ENCODE peak calls at places on chromosomes 16 and 17, in six cellular contexts. J is NCI-H1048; C is hypothalamus; Y is AG10803; K is glutamatergic neuron; X is naive thymus-derived CD8-positive, alpha-beta T cell. F is an unnamed sample.

GRCh38 chr17:40311575-40311974 is 2.6 kb downstream of the RARA start:
- DNase-seq in J (no peak), C (no peak), Y (peak; percentile 68), K (peak; percentile 3), X (no peak), F (no peak)

GRCh38 chr17:79625706-79626105 is 14.9 kb upstream of the RBFOX3 start:
- DNase-seq in J (no peak), C (no peak), Y (no peak), K (no peak), X (no peak), F (no peak)

GRCh38 chr17:6084226-6085161 is 14.3 kb downstream of the WSCD1 start:
- DNase-seq in J (no peak), C (peak; percentile 32), Y (no peak), K (no peak), X (no peak), F (no peak)

GRCh38 chr16:87435399-87436224 is 43.5 kb downstream of the MAP1LC3B start:
- DNase-seq in J (no peak), C (no peak), Y (peak; percentile 71), K (no peak), X (no peak), F (peak; percentile 29)

GRCh38 chr16:56305956-56306565 is 114.8 kb downstream of the GNAO1 start:
- DNase-seq in J (no peak), C (no peak), Y (no peak), K (no peak), X (no peak), F (no peak)

GRCh38 chr16:89658221-89658879 is 714 bp downstream of the SPATA33 start:
- DNase-seq in J (no peak), C (no peak), Y (no peak), K (peak; percentile 47), X (no peak), F (peak; percentile 41)

GRCh38 chr16:63702981-63703590 is 1418.8 kb downstream of the CDH11 start:
- DNase-seq in J (no peak), C (no peak), Y (no peak), K (no peak), X (no peak), F (no peak)

GRCh38 chr17:2965621-2966275 is 97.7 kb downstream of the OR1D5 start:
- DNase-seq in J (no peak), C (no peak), Y (peak; percentile 26), K (no peak), X (no peak), F (no peak)

GRCh38 chr16:57462209-57462977 is at the start of gene POLR2C:
- DNase-seq in J (peak; percentile 12), C (peak; percentile 68), Y (peak; percentile 86), K (peak; percentile 95), X (peak; percentile 95), F (peak; percentile 84)

GRCh38 chr17:49290690-49291326 is 60.2 kb upstream of the PHOSPHO1 start:
- DNase-seq in J (peak; percentile 0), C (no peak), Y (peak; percentile 25), K (no peak), X (peak; percentile 7), F (no peak)

GRCh38 chr17:77504652-77505459 is 364.1 kb downstream of the SEC14L1 start:
- DNase-seq in J (no peak), C (no peak), Y (no peak), K (no peak), X (no peak), F (no peak)

GRCh38 chr17:9576521-9577401 is at the start of gene CFAP52:
- DNase-seq in J (no peak), C (peak; percentile 47), Y (peak; percentile 67), K (peak; percentile 87), X (peak; percentile 74), F (peak; percentile 77)

GRCh38 chr16:24609740-24610420 is 70.5 kb downstream of the RBBP6 start:
- DNase-seq in J (peak; percentile 36), C (peak; percentile 61), Y (peak; percentile 60), K (peak; percentile 76), X (no peak), F (no peak)

GRCh38 chr16:49558451-49558850 is 184.8 kb downstream of the C16orf78 start:
- DNase-seq in J (no peak), C (no peak), Y (no peak), K (no peak), X (no peak), F (no peak)

GRCh38 chr17:74119960-74120359 is 83.5 kb upstream of the RPL38 start:
- DNase-seq in J (no peak), C (no peak), Y (no peak), K (no peak), X (no peak), F (no peak)

GRCh38 chr17:82241926-82242697 is 13.3 kb downstream of the SLC16A3 start:
- DNase-seq in J (no peak), C (no peak), Y (no peak), K (no peak), X (no peak), F (no peak)

GRCh38 chr17:32342603-32343325 is 791 bp upstream of the C17orf75 start:
- DNase-seq in J (no peak), C (no peak), Y (no peak), K (no peak), X (no peak), F (no peak)

GRCh38 chr17:74485012-74485743 is 18.7 kb downstream of the CD300A start:
- DNase-seq in J (no peak), C (no peak), Y (no peak), K (no peak), X (no peak), F (no peak)

GRCh38 chr17:45230410-45230786 is 8.7 kb downstream of the FMNL1 start:
- DNase-seq in J (no peak), C (no peak), Y (no peak), K (no peak), X (no peak), F (no peak)

GRCh38 chr16:86338403-86339115 is 171.8 kb upstream of the FOXF1 start:
- DNase-seq in J (no peak), C (no peak), Y (no peak), K (no peak), X (no peak), F (no peak)

GRCh38 chr17:3002538-3003301 is 60.7 kb downstream of the OR1D5 start:
- DNase-seq in J (no peak), C (no peak), Y (no peak), K (no peak), X (peak; percentile 13), F (peak; percentile 22)

GRCh38 chr17:10661377-10661906 is 4.3 kb upstream of the MYH3 start:
- DNase-seq in J (no peak), C (no peak), Y (no peak), K (no peak), X (no peak), F (no peak)

GRCh38 chr17:2776589-2777241 is 19.5 kb upstream of the RAP1GAP2 start:
- DNase-seq in J (no peak), C (no peak), Y (no peak), K (peak; percentile 85), X (no peak), F (no peak)

GRCh38 chr16:1019234-1019933 is 37.8 kb downstream of the SOX8 start:
- DNase-seq in J (no peak), C (peak; percentile 18), Y (peak; percentile 69), K (no peak), X (no peak), F (no peak)

F was measured in naive thymus-derived CD4-positive, alpha-beta T cell.